ENCODE peak calls at places on chromosomes 6 and 20, in seven cellular contexts. One of them, this sample, is unnamed.

GRCh38 chr6:168448243-168448855 is 7.4 kb downstream of the SMOC2 start:
- DNase-seq in neuronal stem cell: no peak
- DNase-seq in HEK293T: no peak
- DNase-seq in GM23248: no peak
- DNase-seq in putamen: no peak
- DNase-seq in AG10803: no peak
- DNase-seq in amniotic stem cell: no peak
- DNase-seq in this sample: no peak

GRCh38 chr6:15343490-15344185 is 97.8 kb downstream of the JARID2 start:
- DNase-seq in neuronal stem cell: no peak
- DNase-seq in HEK293T: no peak
- DNase-seq in GM23248: no peak
- DNase-seq in putamen: no peak
- DNase-seq in AG10803: no peak
- DNase-seq in amniotic stem cell: no peak
- DNase-seq in this sample: no peak

GRCh38 chr6:138371720-138372119 is 6.0 kb upstream of the SMIM28 start:
- DNase-seq in neuronal stem cell: no peak
- DNase-seq in HEK293T: peak
- DNase-seq in GM23248: no peak
- DNase-seq in putamen: no peak
- DNase-seq in AG10803: no peak
- DNase-seq in amniotic stem cell: no peak
- DNase-seq in this sample: no peak

GRCh38 chr6:5205877-5206840 is 54.6 kb downstream of the LYRM4 start:
- DNase-seq in neuronal stem cell: no peak
- DNase-seq in HEK293T: peak
- DNase-seq in GM23248: peak
- DNase-seq in putamen: peak
- DNase-seq in AG10803: peak
- DNase-seq in amniotic stem cell: no peak
- DNase-seq in this sample: no peak

GRCh38 chr20:59749293-59749680 is 144.9 kb downstream of the PHACTR3 start:
- DNase-seq in neuronal stem cell: no peak
- DNase-seq in HEK293T: no peak
- DNase-seq in GM23248: peak
- DNase-seq in putamen: no peak
- DNase-seq in AG10803: peak
- DNase-seq in amniotic stem cell: peak
- DNase-seq in this sample: no peak

GRCh38 chr6:36907781-36908180 is 22.0 kb downstream of the C6orf89 start:
- DNase-seq in neuronal stem cell: no peak
- DNase-seq in HEK293T: no peak
- DNase-seq in GM23248: no peak
- DNase-seq in putamen: no peak
- DNase-seq in AG10803: no peak
- DNase-seq in amniotic stem cell: no peak
- DNase-seq in this sample: no peak

GRCh38 chr20:12673352-12673751 is 335.4 kb upstream of the SPTLC3 start:
- DNase-seq in neuronal stem cell: no peak
- DNase-seq in HEK293T: no peak
- DNase-seq in GM23248: no peak
- DNase-seq in putamen: no peak
- DNase-seq in AG10803: no peak
- DNase-seq in amniotic stem cell: no peak
- DNase-seq in this sample: no peak

GRCh38 chr6:135002229-135002844 is 52.3 kb downstream of the HBS1L start:
- DNase-seq in neuronal stem cell: no peak
- DNase-seq in HEK293T: peak
- DNase-seq in GM23248: peak
- DNase-seq in putamen: no peak
- DNase-seq in AG10803: peak
- DNase-seq in amniotic stem cell: peak
- DNase-seq in this sample: no peak

GRCh38 chr20:4959582-4959981 is 41.7 kb downstream of the SLC23A2 start:
- DNase-seq in neuronal stem cell: no peak
- DNase-seq in HEK293T: no peak
- DNase-seq in GM23248: no peak
- DNase-seq in putamen: no peak
- DNase-seq in AG10803: no peak
- DNase-seq in amniotic stem cell: no peak
- DNase-seq in this sample: no peak

GRCh38 chr20:38873050-38873581 is 53.1 kb upstream of the FAM83D start:
- DNase-seq in neuronal stem cell: no peak
- DNase-seq in HEK293T: no peak
- DNase-seq in GM23248: no peak
- DNase-seq in putamen: no peak
- DNase-seq in AG10803: no peak
- DNase-seq in amniotic stem cell: no peak
- DNase-seq in this sample: no peak

GRCh38 chr6:82781805-82782204 is 283.8 kb downstream of the UBE3D start:
- DNase-seq in neuronal stem cell: no peak
- DNase-seq in HEK293T: no peak
- DNase-seq in GM23248: no peak
- DNase-seq in putamen: no peak
- DNase-seq in AG10803: no peak
- DNase-seq in amniotic stem cell: no peak
- DNase-seq in this sample: no peak

GRCh38 chr6:33314943-33315752 is 1.3 kb upstream of the TAPBP start:
- DNase-seq in neuronal stem cell: no peak
- DNase-seq in HEK293T: no peak
- DNase-seq in GM23248: peak
- DNase-seq in putamen: no peak
- DNase-seq in AG10803: no peak
- DNase-seq in amniotic stem cell: no peak
- DNase-seq in this sample: no peak

GRCh38 chr20:58086763-58087566 is 141.5 kb downstream of the ANKRD60 start:
- DNase-seq in neuronal stem cell: peak
- DNase-seq in HEK293T: peak
- DNase-seq in GM23248: peak
- DNase-seq in putamen: peak
- DNase-seq in AG10803: peak
- DNase-seq in amniotic stem cell: no peak
- DNase-seq in this sample: no peak

GRCh38 chr6:30684386-30685156 is 1.9 kb downstream of the PPP1R18 start:
- DNase-seq in neuronal stem cell: no peak
- DNase-seq in HEK293T: no peak
- DNase-seq in GM23248: peak
- DNase-seq in putamen: no peak
- DNase-seq in AG10803: peak
- DNase-seq in amniotic stem cell: no peak
- DNase-seq in this sample: no peak

GRCh38 chr6:108874470-108875160 is 26.4 kb downstream of the ARMC2 start:
- DNase-seq in neuronal stem cell: no peak
- DNase-seq in HEK293T: no peak
- DNase-seq in GM23248: peak
- DNase-seq in putamen: no peak
- DNase-seq in AG10803: peak
- DNase-seq in amniotic stem cell: peak
- DNase-seq in this sample: no peak

GRCh38 chr6:38959138-38959537 is 89.4 kb upstream of the GLP1R start:
- DNase-seq in neuronal stem cell: no peak
- DNase-seq in HEK293T: no peak
- DNase-seq in GM23248: no peak
- DNase-seq in putamen: no peak
- DNase-seq in AG10803: no peak
- DNase-seq in amniotic stem cell: no peak
- DNase-seq in this sample: no peak

GRCh38 chr6:113489946-113490345 is 367.2 kb upstream of the MARCKS start:
- DNase-seq in neuronal stem cell: no peak
- DNase-seq in HEK293T: no peak
- DNase-seq in GM23248: peak
- DNase-seq in putamen: no peak
- DNase-seq in AG10803: peak
- DNase-seq in amniotic stem cell: no peak
- DNase-seq in this sample: no peak

This sample was measured in iPS DF 19.7.